ENCODE peak calls at places on chromosome 14, in six cellular contexts. One of them, this sample, is unnamed.

GRCh38 chr14:55578511-55578910 is 1.5 kb upstream of the KTN1 start:
- DNase-seq in brain microvascular endothelial cell: no peak
- DNase-seq in thyroid gland: no peak
- DNase-seq in IMR-90: no peak
- DNase-seq in cardiac muscle cell: no peak
- DNase-seq in NB4: no peak
- DNase-seq in this sample: no peak

GRCh38 chr14:82500222-82500621 is 966.6 kb upstream of the SEL1L start:
- DNase-seq in IMR-90: no peak
- DNase-seq in cardiac muscle cell: no peak
- DNase-seq in NB4: no peak
- DNase-seq in thyroid gland: peak
- DNase-seq in brain microvascular endothelial cell: no peak
- DNase-seq in this sample: no peak

GRCh38 chr14:64937821-64938193 is 4.7 kb downstream of the GPX2 start:
- DNase-seq in IMR-90: peak
- DNase-seq in NB4: no peak
- DNase-seq in thyroid gland: no peak
- DNase-seq in cardiac muscle cell: peak
- DNase-seq in brain microvascular endothelial cell: no peak
- DNase-seq in this sample: no peak

GRCh38 chr14:24274101-24274543 is 2.7 kb upstream of the RABGGTA start:
- DNase-seq in brain microvascular endothelial cell: no peak
- DNase-seq in IMR-90: peak
- DNase-seq in cardiac muscle cell: no peak
- DNase-seq in thyroid gland: no peak
- DNase-seq in NB4: peak
- DNase-seq in this sample: no peak

GRCh38 chr14:55051426-55052258 is at the start of gene MAPK1IP1L:
- DNase-seq in NB4: peak
- DNase-seq in IMR-90: peak
- DNase-seq in cardiac muscle cell: peak
- DNase-seq in brain microvascular endothelial cell: peak
- DNase-seq in thyroid gland: peak
- DNase-seq in this sample: no peak

GRCh38 chr14:90519262-90519920 is 122.6 kb downstream of the CALM1 start:
- DNase-seq in cardiac muscle cell: no peak
- DNase-seq in brain microvascular endothelial cell: no peak
- DNase-seq in thyroid gland: no peak
- DNase-seq in NB4: no peak
- DNase-seq in IMR-90: no peak
- DNase-seq in this sample: no peak

GRCh38 chr14:56742391-56742790 is 67.9 kb downstream of the OTX2 start:
- DNase-seq in IMR-90: no peak
- DNase-seq in NB4: no peak
- DNase-seq in thyroid gland: no peak
- DNase-seq in cardiac muscle cell: no peak
- DNase-seq in brain microvascular endothelial cell: no peak
- DNase-seq in this sample: no peak

GRCh38 chr14:66038214-66038977 is 447.8 kb upstream of the CCDC196 start:
- DNase-seq in cardiac muscle cell: peak
- DNase-seq in IMR-90: peak
- DNase-seq in brain microvascular endothelial cell: peak
- DNase-seq in thyroid gland: no peak
- DNase-seq in NB4: peak
- DNase-seq in this sample: peak

GRCh38 chr14:100840286-100840685 is 14.4 kb downstream of the MEG3 start:
- DNase-seq in thyroid gland: no peak
- DNase-seq in IMR-90: no peak
- DNase-seq in cardiac muscle cell: no peak
- DNase-seq in brain microvascular endothelial cell: no peak
- DNase-seq in NB4: no peak
- DNase-seq in this sample: no peak

GRCh38 chr14:54808326-54809161 is 94.1 kb downstream of the GCH1 start:
- DNase-seq in IMR-90: no peak
- DNase-seq in brain microvascular endothelial cell: no peak
- DNase-seq in cardiac muscle cell: no peak
- DNase-seq in NB4: no peak
- DNase-seq in thyroid gland: no peak
- DNase-seq in this sample: no peak

GRCh38 chr14:92507174-92507768 is 6.3 kb upstream of the RIN3 start:
- DNase-seq in IMR-90: no peak
- DNase-seq in brain microvascular endothelial cell: no peak
- DNase-seq in thyroid gland: no peak
- DNase-seq in NB4: peak
- DNase-seq in cardiac muscle cell: no peak
- DNase-seq in this sample: no peak

GRCh38 chr14:96095581-96096476 is 56.7 kb downstream of the C14orf132 start:
- DNase-seq in IMR-90: peak
- DNase-seq in brain microvascular endothelial cell: peak
- DNase-seq in NB4: no peak
- DNase-seq in cardiac muscle cell: peak
- DNase-seq in thyroid gland: no peak
- DNase-seq in this sample: no peak

GRCh38 chr14:73058923-73059311 is 583 bp downstream of the RBM25 start:
- DNase-seq in NB4: peak
- DNase-seq in cardiac muscle cell: peak
- DNase-seq in brain microvascular endothelial cell: peak
- DNase-seq in thyroid gland: peak
- DNase-seq in IMR-90: peak
- DNase-seq in this sample: no peak

GRCh38 chr14:43168374-43168925 is 1338.6 kb downstream of the FSCB start:
- DNase-seq in thyroid gland: no peak
- DNase-seq in NB4: no peak
- DNase-seq in IMR-90: no peak
- DNase-seq in brain microvascular endothelial cell: no peak
- DNase-seq in cardiac muscle cell: no peak
- DNase-seq in this sample: no peak

GRCh38 chr14:71139058-71139946 is 232.0 kb downstream of the PCNX1 start:
- DNase-seq in NB4: peak
- DNase-seq in cardiac muscle cell: peak
- DNase-seq in brain microvascular endothelial cell: peak
- DNase-seq in thyroid gland: peak
- DNase-seq in IMR-90: peak
- DNase-seq in this sample: no peak

GRCh38 chr14:89566180-89566579 is 149.1 kb upstream of the FOXN3 start:
- DNase-seq in IMR-90: no peak
- DNase-seq in brain microvascular endothelial cell: no peak
- DNase-seq in NB4: no peak
- DNase-seq in thyroid gland: no peak
- DNase-seq in cardiac muscle cell: no peak
- DNase-seq in this sample: no peak

GRCh38 chr14:91075553-91075952 is 15.1 kb upstream of the RPS6KA5 start:
- DNase-seq in NB4: no peak
- DNase-seq in IMR-90: no peak
- DNase-seq in thyroid gland: no peak
- DNase-seq in brain microvascular endothelial cell: no peak
- DNase-seq in cardiac muscle cell: no peak
- DNase-seq in this sample: no peak

GRCh38 chr14:88630565-88630964 is 67.7 kb downstream of the ZC3H14 start:
- DNase-seq in NB4: no peak
- DNase-seq in IMR-90: peak
- DNase-seq in brain microvascular endothelial cell: peak
- DNase-seq in thyroid gland: no peak
- DNase-seq in cardiac muscle cell: peak
- DNase-seq in this sample: no peak

GRCh38 chr14:24032727-24033418 is 18.9 kb upstream of the CARMIL3 start:
- DNase-seq in IMR-90: peak
- DNase-seq in cardiac muscle cell: peak
- DNase-seq in thyroid gland: no peak
- DNase-seq in NB4: peak
- DNase-seq in brain microvascular endothelial cell: peak
- DNase-seq in this sample: peak

GRCh38 chr14:54423991-54424390 is 17.2 kb downstream of the CNIH1 start:
- DNase-seq in IMR-90: no peak
- DNase-seq in thyroid gland: no peak
- DNase-seq in NB4: no peak
- DNase-seq in brain microvascular endothelial cell: no peak
- DNase-seq in cardiac muscle cell: no peak
- DNase-seq in this sample: no peak

GRCh38 chr14:97077253-97077653 is 280.1 kb downstream of the VRK1 start:
- DNase-seq in NB4: peak
- DNase-seq in brain microvascular endothelial cell: peak
- DNase-seq in IMR-90: no peak
- DNase-seq in cardiac muscle cell: peak
- DNase-seq in thyroid gland: peak
- DNase-seq in this sample: no peak

GRCh38 chr14:54577494-54577893 is 10.6 kb downstream of the SAMD4A start:
- DNase-seq in IMR-90: no peak
- DNase-seq in thyroid gland: no peak
- DNase-seq in cardiac muscle cell: no peak
- DNase-seq in brain microvascular endothelial cell: no peak
- DNase-seq in NB4: no peak
- DNase-seq in this sample: no peak

GRCh38 chr14:100822921-100823320 is 3.0 kb upstream of the MEG3 start:
- DNase-seq in thyroid gland: peak
- DNase-seq in brain microvascular endothelial cell: no peak
- DNase-seq in IMR-90: peak
- DNase-seq in NB4: no peak
- DNase-seq in cardiac muscle cell: peak
- DNase-seq in this sample: no peak

GRCh38 chr14:93017898-93018297 is 94.9 kb downstream of the CHGA start:
- DNase-seq in cardiac muscle cell: no peak
- DNase-seq in brain microvascular endothelial cell: no peak
- DNase-seq in IMR-90: no peak
- DNase-seq in NB4: no peak
- DNase-seq in thyroid gland: no peak
- DNase-seq in this sample: no peak

GRCh38 chr14:61733972-61734371 is 28.2 kb upstream of the SNAPC1 start:
- DNase-seq in cardiac muscle cell: no peak
- DNase-seq in brain microvascular endothelial cell: no peak
- DNase-seq in thyroid gland: no peak
- DNase-seq in IMR-90: no peak
- DNase-seq in NB4: no peak
- DNase-seq in this sample: no peak
- TF ChIP-seq CTCF in cardiac muscle cell: no peak
- TF ChIP-seq CTCF in brain microvascular endothelial cell: no peak
- TF ChIP-seq CTCF in thyroid gland: no peak
- TF ChIP-seq CTCF in IMR-90: no peak
- TF ChIP-seq CTCF in NB4: no peak
- TF ChIP-seq CTCF in this sample: no peak

GRCh38 chr14:79841433-79841832 is 369.9 kb downstream of the DIO2 start:
- DNase-seq in cardiac muscle cell: no peak
- DNase-seq in NB4: no peak
- DNase-seq in brain microvascular endothelial cell: no peak
- DNase-seq in thyroid gland: no peak
- DNase-seq in IMR-90: peak
- DNase-seq in this sample: no peak

GRCh38 chr14:79837699-79838098 is 373.6 kb downstream of the DIO2 start:
- DNase-seq in thyroid gland: no peak
- DNase-seq in NB4: no peak
- DNase-seq in cardiac muscle cell: no peak
- DNase-seq in brain microvascular endothelial cell: no peak
- DNase-seq in IMR-90: no peak
- DNase-seq in this sample: no peak

GRCh38 chr14:79834856-79835255 is 376.4 kb downstream of the DIO2 start:
- DNase-seq in NB4: no peak
- DNase-seq in IMR-90: no peak
- DNase-seq in cardiac muscle cell: no peak
- DNase-seq in brain microvascular endothelial cell: no peak
- DNase-seq in thyroid gland: no peak
- DNase-seq in this sample: no peak

GRCh38 chr14:79840068-79840467 is 371.2 kb downstream of the DIO2 start:
- DNase-seq in IMR-90: no peak
- DNase-seq in brain microvascular endothelial cell: no peak
- DNase-seq in thyroid gland: no peak
- DNase-seq in cardiac muscle cell: peak
- DNase-seq in NB4: no peak
- DNase-seq in this sample: no peak

DNA sequence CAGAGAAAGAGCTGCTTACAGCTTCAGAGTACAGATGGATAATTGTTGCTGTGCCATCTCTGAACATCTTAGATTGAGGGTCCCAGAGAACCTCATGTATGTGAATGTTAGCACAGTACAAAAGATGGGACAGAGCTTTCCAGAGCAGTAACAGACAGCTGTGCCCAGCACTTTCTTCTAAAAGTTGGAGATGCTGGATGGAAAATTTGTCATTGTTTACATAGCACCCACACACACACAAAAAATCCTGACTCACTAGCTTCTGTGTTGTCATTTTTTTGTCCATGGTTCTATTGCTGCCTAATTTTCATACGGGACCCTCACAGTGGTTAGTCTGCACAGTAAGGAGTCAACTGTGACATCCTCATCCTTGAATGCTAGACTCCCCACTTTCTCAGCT is 374.7 kb downstream of the DIO2 start:
- DNase-seq in NB4: no peak
- DNase-seq in brain microvascular endothelial cell: peak
- DNase-seq in cardiac muscle cell: no peak
- DNase-seq in IMR-90: peak
- DNase-seq in thyroid gland: no peak
- DNase-seq in this sample: no peak
- H3K4me3 ChIP-seq in NB4: no peak
- H3K4me3 ChIP-seq in brain microvascular endothelial cell: no peak
- H3K4me3 ChIP-seq in cardiac muscle cell: no peak
- H3K4me3 ChIP-seq in IMR-90: no peak
- H3K4me3 ChIP-seq in thyroid gland: no peak
- H3K4me3 ChIP-seq in this sample: no peak

DNA sequence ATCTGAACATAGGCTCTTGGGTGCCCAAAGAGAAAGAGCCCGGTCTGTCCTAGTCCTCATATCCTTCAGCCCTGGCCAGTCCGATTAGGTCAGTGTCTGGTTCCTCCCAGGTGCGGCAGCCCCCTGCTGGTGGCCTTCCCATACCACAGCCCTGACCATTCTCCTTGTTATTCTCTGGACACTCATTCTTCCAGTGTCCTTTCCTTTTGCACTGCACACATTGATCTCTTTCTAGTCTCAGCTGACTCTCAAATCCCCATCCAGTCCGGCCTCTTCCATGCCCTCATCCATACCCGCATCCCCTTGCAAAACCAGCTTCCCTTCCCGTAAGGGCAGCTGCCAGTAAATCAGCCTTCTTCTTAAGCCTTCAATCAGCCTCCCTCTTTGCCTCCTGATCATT is 1316.3 kb downstream of the TMEM121 start:
- DNase-seq in brain microvascular endothelial cell: no peak
- DNase-seq in cardiac muscle cell: no peak
- DNase-seq in NB4: no peak
- DNase-seq in thyroid gland: no peak
- DNase-seq in IMR-90: no peak
- DNase-seq in this sample: no peak
- TF ChIP-seq CTCF in brain microvascular endothelial cell: peak
- TF ChIP-seq CTCF in cardiac muscle cell: no peak
- TF ChIP-seq CTCF in NB4: peak
- TF ChIP-seq CTCF in thyroid gland: no peak
- TF ChIP-seq CTCF in IMR-90: no peak
- TF ChIP-seq CTCF in this sample: no peak

GRCh38 chr14:20274062-20274461 is 31.7 kb downstream of the TTC5 start:
- DNase-seq in thyroid gland: no peak
- DNase-seq in brain microvascular endothelial cell: no peak
- DNase-seq in cardiac muscle cell: no peak
- DNase-seq in NB4: no peak
- DNase-seq in IMR-90: no peak
- DNase-seq in this sample: no peak

DNA sequence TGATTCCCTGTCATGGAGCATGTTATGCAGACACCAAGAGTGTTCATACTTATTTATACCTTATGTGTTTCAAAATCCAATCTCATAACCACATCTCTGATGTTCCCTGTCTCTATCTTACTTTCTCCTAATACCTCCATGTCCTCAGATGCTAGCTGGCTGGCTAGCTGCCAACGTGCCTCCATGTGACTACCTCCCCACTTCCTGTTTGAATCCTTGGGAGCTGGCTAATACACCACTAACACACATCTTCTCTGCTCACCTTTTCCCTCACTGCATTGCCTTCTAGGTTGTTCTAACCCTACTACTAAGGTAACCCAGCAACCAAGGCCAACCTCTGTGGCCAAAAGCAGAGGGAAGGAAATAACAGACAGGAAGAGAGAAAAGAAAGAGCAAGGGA is 27.3 kb downstream of the TTC5 start:
- DNase-seq in thyroid gland: peak
- DNase-seq in IMR-90: peak
- DNase-seq in brain microvascular endothelial cell: peak
- DNase-seq in cardiac muscle cell: peak
- DNase-seq in NB4: peak
- DNase-seq in this sample: no peak
- H3K4me3 ChIP-seq in thyroid gland: no peak
- H3K4me3 ChIP-seq in IMR-90: no peak
- H3K4me3 ChIP-seq in brain microvascular endothelial cell: no peak
- H3K4me3 ChIP-seq in cardiac muscle cell: no peak
- H3K4me3 ChIP-seq in NB4: no peak
- H3K4me3 ChIP-seq in this sample: no peak

This sample was measured in AG04449.